ENCODE peak calls at places on chromosomes 16 and 17, in seven cellular contexts. N is heart right ventricle; P is GM20000; F is activated CD8-positive, alpha-beta memory T cell treated with anti-CD3 and anti-CD28 coated beads, Interleukin-2, amount 10 ng/mL, durations not matched to agents 7 days and 5 days; R is nucleus accumbens; J is ELF-1; X is HS-27A. Z is an unnamed sample.

GRCh38 chr17:64426584-64426983 is 22.3 kb upstream of the MILR1 start:
- DNase-seq in X (no peak), N (no peak), F (no peak), R (no peak), J (no peak), P (no peak), Z (no peak)

GRCh38 chr16:21566891-21567414 is 32.4 kb upstream of the METTL9 start:
- DNase-seq in N (no peak), J (no peak), P (no peak), X (no peak), F (no peak), R (no peak), Z (no peak)

GRCh38 chr16:70482624-70483023 is 28.2 kb downstream of the FCSK start:
- DNase-seq in P (no peak), X (no peak), N (no peak), R (no peak), F (no peak), J (no peak), Z (no peak)

GRCh38 chr17:4551796-4552525 is 3.2 kb downstream of the MYBBP1A start:
- DNase-seq in N (no peak), F (no peak), J (no peak), P (no peak), R (no peak), X (no peak), Z (no peak)

GRCh38 chr17:3557768-3558583 is at the start of gene TRPV3:
- DNase-seq in J (peak), N (no peak), P (peak), R (no peak), X (no peak), F (peak), Z (peak)

GRCh38 chr16:89105599-89106151 is 12.0 kb downstream of the ACSF3 start:
- DNase-seq in J (no peak), R (no peak), F (no peak), X (no peak), N (no peak), P (no peak), Z (no peak)

GRCh38 chr17:80117491-80118401 is 16.4 kb downstream of the GAA start:
- DNase-seq in R (no peak), F (no peak), X (no peak), P (no peak), N (no peak), J (no peak), Z (no peak)

GRCh38 chr17:41944943-41945342 is 14.5 kb downstream of the ODAD4 start:
- DNase-seq in X (no peak), P (no peak), R (no peak), J (no peak), N (no peak), F (no peak), Z (no peak)

GRCh38 chr16:54595636-54596035 is 309.0 kb upstream of the IRX3 start:
- DNase-seq in J (no peak), R (no peak), X (no peak), F (no peak), P (no peak), N (no peak), Z (no peak)

GRCh38 chr17:60155815-60156214 is 6.0 kb downstream of the CA4 start:
- DNase-seq in N (no peak), R (no peak), F (no peak), P (no peak), X (no peak), J (no peak), Z (no peak)

GRCh38 chr17:41377546-41377945 is 4.6 kb downstream of the KRT34 start:
- DNase-seq in J (no peak), N (no peak), P (no peak), F (no peak), R (no peak), X (no peak), Z (no peak)

GRCh38 chr17:33335491-33336173 is 42.5 kb upstream of the ASIC2 start:
- DNase-seq in X (no peak), P (no peak), F (no peak), J (no peak), R (no peak), N (no peak), Z (no peak)

GRCh38 chr17:60142872-60143499 is 6.8 kb upstream of the CA4 start:
- DNase-seq in J (peak), X (peak), P (peak), F (peak), R (no peak), N (peak), Z (peak)

GRCh38 chr17:33895491-33895890 is 359.6 kb upstream of the CCL2 start:
- DNase-seq in J (no peak), P (no peak), F (no peak), R (no peak), X (no peak), N (no peak), Z (no peak)

GRCh38 chr16:16857603-16858283 is 478.8 kb downstream of the NPIPA7 start:
- DNase-seq in F (no peak), J (peak), N (no peak), R (no peak), X (no peak), P (no peak), Z (no peak)

GRCh38 chr16:2003827-2004641 is 5.6 kb downstream of the ZNF598 start:
- DNase-seq in P (peak), X (no peak), N (peak), F (peak), J (peak), R (no peak), Z (peak)